ENCODE peak calls at places on chromosomes 1 and 21, in seven cellular contexts. X is fibroblast of pulmonary artery; S is fibroblast of mammary gland; O is psoas muscle; M is skeletal muscle cell; H is CD8-positive, alpha-beta T cell; I is SK-N-MC. D is an unnamed sample.

GRCh38 chr1:108120163-108120562 is 80.0 kb downstream of the SLC25A24 start:
- DNase-seq in X (no peak), S (no peak), O (no peak), M (no peak), H (no peak), I (no peak), D (no peak)

GRCh38 chr1:61043010-61043820 is 39.1 kb upstream of the NFIA start:
- DNase-seq in X (peak; percentile 81), S (peak; percentile 70), O (peak; percentile 95), M (peak; percentile 21), H (peak; percentile 73), I (no peak), D (no peak)

GRCh38 chr1:17163789-17164666 is 40.9 kb upstream of the PADI1 start:
- DNase-seq in X (no peak), S (no peak), O (no peak), M (no peak), H (no peak), I (no peak), D (no peak)

GRCh38 chr1:5579966-5580365 is 412.3 kb downstream of the NPHP4 start:
- DNase-seq in X (no peak), S (no peak), O (no peak), M (no peak), H (no peak), I (no peak), D (no peak)

GRCh38 chr1:84939151-84939550 is 46.1 kb upstream of the LPAR3 start:
- DNase-seq in X (peak; percentile 59), S (peak; percentile 64), O (no peak), M (peak; percentile 11), H (no peak), I (no peak), D (no peak)

GRCh38 chr21:43645414-43645891 is 13.8 kb downstream of the HSF2BP start:
- DNase-seq in X (peak; percentile 92), S (peak; percentile 77), O (no peak), M (peak; percentile 51), H (no peak), I (no peak), D (peak; percentile 35)

GRCh38 chr1:160800645-160801408 is 4.9 kb downstream of the LY9 start:
- DNase-seq in X (no peak), S (no peak), O (no peak), M (no peak), H (no peak), I (no peak), D (no peak)

GRCh38 chr1:12276225-12276624 is 46.4 kb downstream of the VPS13D start:
- DNase-seq in X (peak; percentile 69), S (peak; percentile 59), O (no peak), M (peak; percentile 16), H (no peak), I (no peak), D (no peak)

GRCh38 chr1:44553771-44554170 is 120.5 kb downstream of the TMEM53 start:
- DNase-seq in X (peak; percentile 55), S (peak; percentile 39), O (no peak), M (no peak), H (no peak), I (no peak), D (no peak)

GRCh38 chr1:192805832-192806323 is 3.0 kb upstream of the RGS2 start:
- DNase-seq in X (peak; percentile 98), S (peak; percentile 96), O (no peak), M (peak; percentile 85), H (no peak), I (no peak), D (peak; percentile 81)

GRCh38 chr21:32335601-32336575 is 37.2 kb downstream of the MRAP start:
- DNase-seq in X (peak; percentile 34), S (no peak), O (no peak), M (no peak), H (no peak), I (no peak), D (no peak)

GRCh38 chr1:55584521-55585401 is 369.6 kb upstream of the USP24 start:
- DNase-seq in X (peak; percentile 51), S (peak; percentile 55), O (no peak), M (no peak), H (no peak), I (no peak), D (no peak)

GRCh38 chr1:172821609-172822274 is 162.8 kb downstream of the FASLG start:
- DNase-seq in X (peak; percentile 68), S (peak; percentile 94), O (no peak), M (peak; percentile 72), H (no peak), I (no peak), D (peak; percentile 62)

GRCh38 chr1:27522148-27522859 is 32.3 kb upstream of the WASF2 start:
- DNase-seq in X (no peak), S (peak; percentile 57), O (peak; percentile 63), M (no peak), H (peak; percentile 48), I (no peak), D (no peak)

GRCh38 chr1:204584699-204585372 is 68.6 kb downstream of the MDM4 start:
- DNase-seq in X (no peak), S (no peak), O (no peak), M (no peak), H (no peak), I (no peak), D (no peak)

DNA sequence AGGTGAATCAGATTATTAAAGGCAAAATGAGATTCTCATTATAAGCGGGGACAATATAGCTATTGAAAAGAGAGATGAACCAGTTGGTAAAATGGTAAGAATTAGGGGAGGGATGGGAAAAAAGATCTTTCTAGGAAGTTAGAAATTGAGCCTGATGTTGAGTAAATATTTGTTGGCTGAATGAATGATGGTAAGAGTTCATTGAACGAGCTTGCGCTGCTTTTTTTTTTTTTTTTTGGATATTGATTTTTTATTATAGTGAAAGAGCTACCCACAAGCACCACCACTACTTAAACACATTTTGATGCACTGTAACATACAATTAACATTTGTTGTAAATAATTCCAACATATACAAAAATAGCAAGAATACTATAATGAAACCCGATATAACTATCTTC is 1.1 kb upstream of the GCLM start:
- DNase-seq in X (no peak), S (no peak), O (no peak), M (no peak), H (no peak), I (no peak), D (no peak)
- H3K4me3 ChIP-seq in X (no peak overlapping the region), S (no peak overlapping the region), O (peak overlapping the region; percentile 83), M (no peak overlapping the region), H (no peak overlapping the region), I (peak overlapping the region; percentile 92), D (no peak overlapping the region)

DNA sequence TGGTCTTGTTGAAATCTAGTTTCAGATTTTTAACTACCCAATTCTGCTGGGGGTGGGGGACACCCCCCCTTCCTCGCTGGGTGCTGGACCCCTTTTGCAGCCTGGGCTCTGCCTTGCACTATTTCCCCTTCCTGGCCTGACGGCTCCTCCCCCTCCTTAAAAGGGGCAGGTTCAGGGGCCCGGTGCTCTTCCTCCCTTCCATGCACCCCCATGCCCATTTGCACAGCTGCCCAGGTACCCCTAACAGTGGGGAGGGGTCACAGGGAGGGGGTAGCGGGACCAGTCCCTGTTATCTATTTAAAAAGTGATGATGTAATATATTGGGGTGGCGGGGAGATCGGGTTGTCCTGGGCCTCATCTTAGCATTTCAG is 15.3 kb downstream of the ZBTB7B start:
- DNase-seq in X (no peak), S (no peak), O (no peak), M (no peak), H (no peak), I (no peak), D (no peak)
- H3K4me3 ChIP-seq in X (peak overlapping the region; percentile 41), S (peak overlapping the region; percentile 14), O (peak overlapping the region; percentile 67), M (peak overlapping the region; percentile 31), H (no peak overlapping the region), I (peak overlapping the region; percentile 83), D (peak overlapping the region; percentile 23)

DNA sequence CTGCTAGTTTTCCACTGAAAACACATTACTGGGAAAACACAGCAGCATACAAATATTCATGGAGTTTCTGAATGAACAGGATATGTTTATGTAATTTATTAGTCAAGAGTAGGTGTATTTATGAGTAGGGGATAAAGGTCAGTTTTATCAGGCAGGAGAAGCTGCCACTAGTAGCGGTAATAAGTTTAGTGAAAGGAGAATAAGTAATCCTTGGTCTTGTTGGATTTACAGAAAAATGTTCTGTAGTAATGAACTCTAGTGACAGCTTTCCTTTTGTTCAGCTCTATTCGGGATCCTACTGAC is 1.2 kb downstream of the MAST2 start:
- DNase-seq in X (no peak), S (peak; percentile 4), O (no peak), M (no peak), H (no peak), I (no peak), D (no peak)
- H3K4me3 ChIP-seq in X (peak overlapping the region; percentile 64), S (peak overlapping the region; percentile 87), O (peak overlapping the region; percentile 75), M (peak overlapping the region; percentile 66), H (no peak overlapping the region), I (peak overlapping the region; percentile 78), D (peak overlapping the region; percentile 49)

GRCh38 chr1:77220687-77221463 is 1.6 kb upstream of the PIGK start:
- DNase-seq in X (peak; percentile 95), S (peak; percentile 89), O (no peak), M (peak; percentile 35), H (no peak), I (no peak), D (no peak)
- H3K4me3 ChIP-seq in X (peak overlapping the region; percentile 97), S (no peak overlapping the region), O (peak overlapping the region; percentile 88), M (no peak overlapping the region), H (no peak overlapping the region), I (no peak overlapping the region), D (no peak overlapping the region)

GRCh38 chr1:15233689-15234088 is 13.3 kb upstream of the FHAD1 start:
- DNase-seq in X (no peak), S (no peak), O (no peak), M (no peak), H (no peak), I (no peak), D (no peak)
- H3K4me3 ChIP-seq in X (no peak overlapping the region), S (no peak overlapping the region), O (no peak overlapping the region), M (no peak overlapping the region), H (no peak overlapping the region), I (no peak overlapping the region), D (no peak overlapping the region)

GRCh38 chr1:23910553-23911246 is 2.5 kb downstream of the CNR2 start:
- DNase-seq in X (no peak), S (no peak), O (no peak), M (no peak), H (no peak), I (no peak), D (no peak)
- H3K4me3 ChIP-seq in X (no peak overlapping the region), S (no peak overlapping the region), O (no peak overlapping the region), M (no peak overlapping the region), H (peak overlapping the region; percentile 21), I (no peak overlapping the region), D (no peak overlapping the region)